ENCODE peak calls at places on chromosomes 13 and 19, in seven cellular contexts. X is foreskin keratinocyte, J is PC-3, Z is endothelial cell of umbilical vein, W is transverse colon, O is GM23338, D is ascending aorta. V is an unnamed sample. For H3K4me1 and H3K27me3, the result is how much of the 10 kb centered on the place peaks cover.

GRCh38 chr13:56736966-56737365 is 403.8 kb upstream of the PRR20A start:
- DNase-seq in D (no peak), J (no peak), W (no peak), O (no peak), Z (no peak), X (peak), V (no peak)

GRCh38 chr13:95924389-95924994 is 128.7 kb downstream of the UGGT2 start:
- DNase-seq in J (peak), Z (peak), O (peak), X (peak), D (no peak), W (no peak), V (no peak)

GRCh38 chr19:48239582-48240141 is 16.1 kb downstream of the CARD8 start:
- DNase-seq in D (no peak), X (no peak), W (no peak), J (peak), O (no peak), Z (no peak), V (no peak)

GRCh38 chr19:47283405-47284059 is 8.8 kb downstream of the INAFM1 start:
- DNase-seq in O (no peak), X (no peak), D (no peak), Z (no peak), J (no peak), W (no peak), V (no peak)

GRCh38 chr13:107568181-107568580 is 647.2 kb downstream of the LIG4 start:
- DNase-seq in W (no peak), Z (peak), X (no peak), J (no peak), D (no peak), O (no peak), V (no peak)

GRCh38 chr13:76512676-76513277 is 373.4 kb downstream of the KCTD12 start:
- DNase-seq in Z (peak), W (no peak), O (no peak), X (peak), J (peak), D (no peak), V (no peak)

GRCh38 chr19:45863840-45864628 is at the start of gene FOXA3:
- DNase-seq in Z (peak), J (peak), W (peak), D (no peak), X (no peak), O (peak), V (no peak)

GRCh38 chr13:79767126-79767525 is 286.2 kb downstream of the NDFIP2 start:
- DNase-seq in X (no peak), Z (peak), W (no peak), O (no peak), D (no peak), J (peak), V (no peak)

GRCh38 chr13:86856996-86857395 is 814.2 kb upstream of the SLITRK5 start:
- DNase-seq in O (peak), W (no peak), Z (no peak), D (no peak), X (peak), J (peak), V (no peak)

GRCh38 chr19:41941410-41942202 is 13.4 kb upstream of the ERFL start:
- DNase-seq in D (no peak), Z (no peak), W (no peak), O (no peak), X (no peak), J (no peak), V (no peak)
- H3K4me1 ChIP-seq in D (under half), Z (under half), W (under half), O (under half), X (under half), J (under half), V (under half)

GRCh38 chr19:30498707-30499106 is 126.5 kb downstream of the ZNF536 start:
- DNase-seq in J (no peak), Z (no peak), X (no peak), W (no peak), D (no peak), O (peak), V (peak)

GRCh38 chr19:30504272-30504671 is 132.1 kb downstream of the ZNF536 start:
- DNase-seq in W (no peak), D (no peak), Z (no peak), O (no peak), J (no peak), X (no peak), V (no peak)
- H3K27me3 ChIP-seq in W (under half), D (under half), Z (under half), O (under half), J (under half), X (under half), V (under half)

DNA sequence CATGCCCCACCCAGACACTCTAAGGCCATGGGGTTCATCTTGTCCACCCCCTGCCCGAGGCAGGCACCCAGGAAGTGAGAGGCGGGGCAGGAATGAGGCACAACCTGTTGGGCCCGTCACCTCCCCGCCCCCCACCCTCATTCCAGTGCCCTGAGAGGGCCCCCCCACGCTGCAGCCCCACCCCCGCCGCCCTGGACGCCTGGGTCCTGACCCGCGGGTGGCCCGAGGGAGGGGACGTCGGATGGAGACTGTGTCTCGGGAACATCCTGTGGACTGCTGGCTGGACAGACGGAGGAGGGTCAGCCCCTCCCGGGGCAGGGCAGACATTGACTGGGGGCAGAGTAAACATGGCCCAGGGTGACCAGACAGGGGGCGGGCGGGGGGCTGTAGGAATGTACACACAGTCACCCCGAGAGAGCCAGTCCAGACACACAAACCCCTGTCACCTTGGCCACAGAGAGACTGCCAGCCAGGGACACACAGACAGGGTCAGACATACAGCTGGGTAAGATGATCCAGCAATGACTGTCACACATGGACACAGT is 7.4 kb upstream of the JUNB start:
- DNase-seq in O (no peak), Z (no peak), J (peak), X (no peak), W (peak), D (peak), V (no peak)
- H3K4me1 ChIP-seq in O (under half), Z (under half), J (half or more), X (under half), W (under half), D (half or more), V (under half)

GRCh38 chr13:20295956-20296355 is 63.8 kb upstream of the GJB6 start:
- DNase-seq in J (no peak), X (no peak), D (no peak), Z (no peak), W (no peak), O (no peak), V (no peak)
- H3K27me3 ChIP-seq in J (under half), X (under half), D (under half), Z (under half), W (under half), O (under half), V (under half)

GRCh38 chr13:113739527-113740285 is 19.3 kb upstream of the TMEM255B start:
- DNase-seq in D (no peak), O (no peak), Z (no peak), J (no peak), W (no peak), X (no peak), V (no peak)

GRCh38 chr13:113740661-113741060 is 18.4 kb upstream of the TMEM255B start:
- DNase-seq in Z (no peak), D (no peak), O (no peak), W (no peak), J (no peak), X (no peak), V (no peak)

GRCh38 chr13:113741101-113741731 is 17.8 kb upstream of the TMEM255B start:
- DNase-seq in W (no peak), D (no peak), X (no peak), J (no peak), O (no peak), Z (no peak), V (no peak)

GRCh38 chr13:113742000-113742441 is 17.0 kb upstream of the TMEM255B start:
- DNase-seq in O (peak), W (peak), J (peak), D (no peak), Z (no peak), X (no peak), V (peak)

GRCh38 chr13:113740286-113740556 is 18.8 kb upstream of the TMEM255B start:
- DNase-seq in Z (no peak), J (no peak), O (no peak), D (no peak), X (no peak), W (no peak), V (no peak)
- H3K4me1 ChIP-seq in Z (under half), J (under half), O (under half), D (under half), X (under half), W (under half), V (under half)

DNA sequence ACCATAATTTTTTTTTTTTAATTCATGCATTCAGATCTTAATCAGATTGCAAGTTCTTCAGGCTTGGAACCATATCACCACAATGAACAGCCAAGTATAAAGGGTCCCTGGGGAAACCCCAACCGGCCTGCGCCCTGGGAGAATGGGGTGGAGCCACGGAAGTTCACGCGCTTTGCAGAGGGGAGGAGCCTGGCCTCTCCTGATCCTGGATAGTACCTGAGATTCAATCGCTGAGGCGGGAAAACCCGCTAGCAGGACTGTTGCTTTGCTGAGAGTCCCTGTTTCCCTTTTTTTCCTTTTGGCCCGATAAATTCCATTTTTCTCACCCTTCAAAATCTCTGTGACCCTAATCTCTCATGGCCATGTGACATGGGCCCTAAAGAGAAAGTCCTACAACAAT is 385.1 kb downstream of the IRS2 start:
- DNase-seq in D (no peak), J (no peak), X (no peak), Z (no peak), O (peak), W (no peak), V (no peak)
- H3K27me3 ChIP-seq in D (under half), J (under half), X (under half), Z (under half), O (under half), W (under half), V (under half)

V was measured in HAP-1.